ENCODE peak calls at places on chromosome 16, in seven cellular contexts. One of them, this sample, is unnamed.

GRCh38 chr16:64180136-64180900 is 941.5 kb downstream of the CDH11 start:
- DNase-seq in naive thymus-derived CD4-positive, alpha-beta T cell: no peak
- DNase-seq in cardiac fibroblast: no peak
- DNase-seq in activated naive CD8-positive, alpha-beta T cell treated with anti-CD3 and anti-CD28 coated beads, Interleukin-2, amount 50 U/mL, for 24 hours: no peak
- DNase-seq in body of pancreas: no peak
- DNase-seq in pons: no peak
- DNase-seq in fibroblast of the conjunctiva: no peak
- DNase-seq in this sample: no peak

GRCh38 chr16:57341441-57342303 is 16.9 kb upstream of the CCL22 start:
- DNase-seq in naive thymus-derived CD4-positive, alpha-beta T cell: no peak
- DNase-seq in cardiac fibroblast: peak
- DNase-seq in activated naive CD8-positive, alpha-beta T cell treated with anti-CD3 and anti-CD28 coated beads, Interleukin-2, amount 50 U/mL, for 24 hours: no peak
- DNase-seq in body of pancreas: peak
- DNase-seq in pons: no peak
- DNase-seq in fibroblast of the conjunctiva: peak
- DNase-seq in this sample: no peak

GRCh38 chr16:56793504-56793903 is 63.6 kb downstream of the NUP93 start:
- DNase-seq in naive thymus-derived CD4-positive, alpha-beta T cell: no peak
- DNase-seq in cardiac fibroblast: peak
- DNase-seq in activated naive CD8-positive, alpha-beta T cell treated with anti-CD3 and anti-CD28 coated beads, Interleukin-2, amount 50 U/mL, for 24 hours: no peak
- DNase-seq in body of pancreas: no peak
- DNase-seq in pons: no peak
- DNase-seq in fibroblast of the conjunctiva: peak
- DNase-seq in this sample: no peak

GRCh38 chr16:69501956-69502457 is 63.8 kb upstream of the NFAT5 start:
- DNase-seq in naive thymus-derived CD4-positive, alpha-beta T cell: no peak
- DNase-seq in cardiac fibroblast: no peak
- DNase-seq in activated naive CD8-positive, alpha-beta T cell treated with anti-CD3 and anti-CD28 coated beads, Interleukin-2, amount 50 U/mL, for 24 hours: no peak
- DNase-seq in body of pancreas: no peak
- DNase-seq in pons: peak
- DNase-seq in fibroblast of the conjunctiva: no peak
- DNase-seq in this sample: no peak

GRCh38 chr16:57534337-57534880 is 2.0 kb downstream of the CCDC102A start:
- DNase-seq in naive thymus-derived CD4-positive, alpha-beta T cell: no peak
- DNase-seq in cardiac fibroblast: no peak
- DNase-seq in activated naive CD8-positive, alpha-beta T cell treated with anti-CD3 and anti-CD28 coated beads, Interleukin-2, amount 50 U/mL, for 24 hours: no peak
- DNase-seq in body of pancreas: no peak
- DNase-seq in pons: no peak
- DNase-seq in fibroblast of the conjunctiva: no peak
- DNase-seq in this sample: no peak

GRCh38 chr16:5852151-5852550 is 754.6 kb upstream of the EEF2KMT start:
- DNase-seq in naive thymus-derived CD4-positive, alpha-beta T cell: no peak
- DNase-seq in cardiac fibroblast: no peak
- DNase-seq in activated naive CD8-positive, alpha-beta T cell treated with anti-CD3 and anti-CD28 coated beads, Interleukin-2, amount 50 U/mL, for 24 hours: no peak
- DNase-seq in body of pancreas: no peak
- DNase-seq in pons: no peak
- DNase-seq in fibroblast of the conjunctiva: no peak
- DNase-seq in this sample: no peak

GRCh38 chr16:19135896-19136438 is 22.2 kb downstream of the ITPRIPL2 start:
- DNase-seq in naive thymus-derived CD4-positive, alpha-beta T cell: no peak
- DNase-seq in cardiac fibroblast: no peak
- DNase-seq in activated naive CD8-positive, alpha-beta T cell treated with anti-CD3 and anti-CD28 coated beads, Interleukin-2, amount 50 U/mL, for 24 hours: no peak
- DNase-seq in body of pancreas: no peak
- DNase-seq in pons: no peak
- DNase-seq in fibroblast of the conjunctiva: no peak
- DNase-seq in this sample: no peak

GRCh38 chr16:4053663-4054479 is 62.4 kb downstream of the ADCY9 start:
- DNase-seq in naive thymus-derived CD4-positive, alpha-beta T cell: no peak
- DNase-seq in cardiac fibroblast: peak
- DNase-seq in activated naive CD8-positive, alpha-beta T cell treated with anti-CD3 and anti-CD28 coated beads, Interleukin-2, amount 50 U/mL, for 24 hours: no peak
- DNase-seq in body of pancreas: peak
- DNase-seq in pons: peak
- DNase-seq in fibroblast of the conjunctiva: peak
- DNase-seq in this sample: peak

GRCh38 chr16:1961651-1962067 is 2.3 kb downstream of the NDUFB10 start:
- DNase-seq in naive thymus-derived CD4-positive, alpha-beta T cell: no peak
- DNase-seq in cardiac fibroblast: no peak
- DNase-seq in activated naive CD8-positive, alpha-beta T cell treated with anti-CD3 and anti-CD28 coated beads, Interleukin-2, amount 50 U/mL, for 24 hours: peak
- DNase-seq in body of pancreas: no peak
- DNase-seq in pons: no peak
- DNase-seq in fibroblast of the conjunctiva: no peak
- DNase-seq in this sample: no peak

GRCh38 chr16:4330277-4330882 is 14.5 kb downstream of the GLIS2 start:
- DNase-seq in naive thymus-derived CD4-positive, alpha-beta T cell: peak
- DNase-seq in cardiac fibroblast: peak
- DNase-seq in activated naive CD8-positive, alpha-beta T cell treated with anti-CD3 and anti-CD28 coated beads, Interleukin-2, amount 50 U/mL, for 24 hours: peak
- DNase-seq in body of pancreas: peak
- DNase-seq in pons: peak
- DNase-seq in fibroblast of the conjunctiva: peak
- DNase-seq in this sample: peak

This sample was measured in midbrain.